ENCODE peak calls at places on chromosomes 7 and 10, in ten cellular contexts. M, H, F, T, V, R, Q, X, O and N are unnamed samples.

GRCh38 chr7:147885906-147886305 is 704.7 kb upstream of the C7orf33 start:
- ATAC-seq in Q (no peak), V (peak), H (no peak), O (peak), F (no peak), T (peak), R (no peak), M (no peak), X (no peak), N (no peak)

GRCh38 chr10:7092603-7093002 is 318.2 kb downstream of the SFMBT2 start:
- ATAC-seq in T (no peak), X (no peak), M (no peak), R (no peak), F (no peak), O (no peak), H (no peak), Q (no peak), V (no peak), N (no peak)

GRCh38 chr7:6640246-6640721 is 3.2 kb downstream of the ZNF316 start:
- ATAC-seq in R (peak), V (no peak), X (peak), O (peak), Q (no peak), M (no peak), F (no peak), T (no peak), H (peak), N (no peak)

GRCh38 chr10:52652431-52653220 is 120.0 kb downstream of the MBL2 start:
- ATAC-seq in V (no peak), Q (no peak), F (no peak), R (no peak), T (no peak), O (no peak), H (no peak), X (no peak), M (no peak), N (no peak)

GRCh38 chr10:121601458-121601857 is 3.2 kb upstream of the FGFR2 start:
- ATAC-seq in M (no peak), X (no peak), H (no peak), F (no peak), Q (no peak), R (no peak), T (no peak), V (no peak), O (no peak), N (no peak)

GRCh38 chr10:129323877-129324276 is 143.2 kb upstream of the MGMT start:
- ATAC-seq in V (no peak), T (no peak), R (no peak), Q (no peak), F (no peak), X (no peak), M (no peak), H (no peak), O (no peak), N (no peak)

GRCh38 chr7:54769203-54769602 is 10.2 kb upstream of the SEC61G start:
- ATAC-seq in Q (no peak), T (no peak), O (no peak), H (no peak), M (no peak), X (no peak), V (no peak), F (no peak), R (no peak), N (no peak)

GRCh38 chr7:130695840-130696239 is 9.5 kb upstream of the TSGA13 start:
- ATAC-seq in F (no peak), O (no peak), X (no peak), Q (no peak), R (no peak), T (no peak), V (peak), M (no peak), H (no peak), N (no peak)

GRCh38 chr7:28044825-28045224 is 135.8 kb downstream of the JAZF1 start:
- ATAC-seq in O (no peak), V (no peak), R (no peak), T (no peak), H (no peak), F (no peak), Q (no peak), M (no peak), X (no peak), N (no peak)

GRCh38 chr10:52632591-52632990 is 140.0 kb downstream of the MBL2 start:
- ATAC-seq in F (no peak), M (no peak), V (no peak), H (no peak), R (no peak), T (no peak), X (no peak), O (no peak), Q (no peak), N (no peak)

GRCh38 chr7:48471206-48471605 is 299.9 kb downstream of the ABCA13 start:
- ATAC-seq in O (no peak), X (no peak), R (no peak), T (no peak), M (no peak), H (no peak), F (no peak), Q (no peak), V (no peak), N (no peak)

GRCh38 chr7:110521357-110521756 is 569.6 kb upstream of the LRRN3 start:
- ATAC-seq in V (no peak), H (no peak), M (no peak), X (no peak), Q (no peak), R (no peak), O (no peak), F (no peak), T (no peak), N (no peak)

GRCh38 chr10:28273343-28273742 is 29.5 kb downstream of the MPP7 start:
- ATAC-seq in M (no peak), R (no peak), Q (no peak), V (no peak), T (no peak), X (no peak), O (no peak), H (no peak), F (no peak), N (no peak)

GRCh38 chr7:143354376-143354775 is 8.1 kb downstream of the FAM131B start:
- ATAC-seq in R (no peak), O (no peak), M (no peak), F (no peak), Q (no peak), T (no peak), X (no peak), H (no peak), V (no peak), N (no peak)

GRCh38 chr10:50540069-50540825 is 83.5 kb downstream of the SGMS1 start:
- ATAC-seq in H (peak), X (no peak), O (no peak), T (no peak), R (no peak), V (no peak), M (peak), F (peak), Q (peak), N (peak)

GRCh38 chr7:130990178-130990832 is 256.3 kb upstream of the KLF14 start:
- ATAC-seq in F (peak), V (peak), X (no peak), Q (peak), H (peak), T (peak), M (peak), R (peak), O (peak), N (no peak)

GRCh38 chr10:65723525-65723924 is 1202.3 kb upstream of the LRRTM3 start:
- ATAC-seq in M (no peak), T (no peak), V (no peak), Q (no peak), O (no peak), H (no peak), R (no peak), X (no peak), F (no peak), N (no peak)

GRCh38 chr10:128596906-128597305 is 470.7 kb upstream of the MKI67 start:
- ATAC-seq in H (no peak), T (no peak), F (no peak), O (no peak), Q (no peak), R (no peak), X (no peak), V (no peak), M (no peak), N (no peak)

GRCh38 chr10:1939016-1939415 is 201.7 kb upstream of the ADARB2 start:
- ATAC-seq in M (peak), T (no peak), O (peak), F (no peak), V (no peak), H (peak), X (no peak), R (no peak), Q (peak), N (peak)

GRCh38 chr10:102334106-102334505 is 61.4 kb upstream of the NFKB2 start:
- ATAC-seq in R (peak), T (peak), H (no peak), V (peak), O (no peak), F (no peak), X (no peak), M (no peak), Q (no peak), N (no peak)

GRCh38 chr7:92546856-92547497 is 18.4 kb downstream of the RBM48 start:
- ATAC-seq in F (no peak), X (no peak), V (no peak), Q (no peak), T (no peak), M (peak), O (no peak), R (no peak), H (no peak), N (no peak)

GRCh38 chr7:157690833-157691382 is 354.1 kb downstream of the DNAJB6 start:
- ATAC-seq in F (no peak), X (peak), H (peak), V (peak), T (peak), M (peak), Q (peak), R (peak), O (peak), N (no peak)

GRCh38 chr10:70093335-70093944 is 39.2 kb downstream of the AIFM2 start:
- ATAC-seq in V (no peak), O (peak), Q (peak), F (peak), R (no peak), H (peak), X (no peak), M (peak), T (no peak), N (no peak)

GRCh38 chr7:55032069-55032699 is 13.4 kb downstream of the EGFR start:
- ATAC-seq in O (no peak), Q (no peak), T (no peak), F (no peak), R (peak), V (no peak), X (no peak), M (no peak), H (no peak), N (no peak)

GRCh38 chr10:57247271-57247670 is 886.2 kb upstream of the ZWINT start:
- ATAC-seq in T (no peak), M (no peak), X (no peak), Q (no peak), F (no peak), H (no peak), R (no peak), O (no peak), V (no peak), N (no peak)

GRCh38 chr10:93379366-93380042 is 102.6 kb downstream of the MYOF start:
- ATAC-seq in Q (peak), M (peak), F (peak), O (peak), X (no peak), T (no peak), V (no peak), H (peak), R (no peak), N (peak)

GRCh38 chr10:62083868-62084267 is 182.4 kb downstream of the ARID5B start:
- ATAC-seq in F (no peak), V (no peak), M (no peak), R (peak), T (no peak), H (no peak), O (no peak), X (peak), Q (no peak), N (no peak)

GRCh38 chr10:99551158-99551557 is 18.4 kb downstream of the NKX2-3 start:
- ATAC-seq in X (no peak), V (no peak), H (no peak), T (no peak), O (no peak), R (no peak), Q (no peak), F (no peak), M (no peak), N (no peak)

GRCh38 chr7:101728888-101729883 is 88.2 kb upstream of the CUX1 start:
- ATAC-seq in O (peak), T (peak), F (no peak), M (no peak), R (peak), H (no peak), Q (no peak), V (peak), X (no peak), N (no peak)